ENCODE peak calls at places on chromosomes 3 and 15, in six cellular contexts. G, K, O, I, Y and T are unnamed samples.

GRCh38 chr15:31442203-31443090 is 115.8 kb downstream of the KLF13 start:
- DNase-seq in G (no peak), K (peak; percentile 57), O (peak; percentile 81), I (no peak), Y (peak; percentile 93), T (peak; percentile 94)

GRCh38 chr3:98333989-98334606 is 19.6 kb upstream of the OR5K4 start:
- DNase-seq in G (no peak), K (no peak), O (no peak), I (no peak), Y (no peak), T (peak; percentile 65)

GRCh38 chr15:27725733-27726132 is 373.4 kb downstream of the OCA2 start:
- DNase-seq in G (no peak), K (no peak), O (no peak), I (no peak), Y (no peak), T (no peak)

GRCh38 chr3:132464066-132464465 is 46.8 kb downstream of the DNAJC13 start:
- DNase-seq in G (no peak), K (no peak), O (peak; percentile 48), I (no peak), Y (peak; percentile 43), T (no peak)

GRCh38 chr3:195906865-195907729 is 1.3 kb downstream of the TNK2 start:
- DNase-seq in G (peak; percentile 57), K (no peak), O (no peak), I (peak; percentile 50), Y (no peak), T (peak; percentile 81)

GRCh38 chr3:178802259-178802658 is 266.0 kb downstream of the KCNMB2 start:
- DNase-seq in G (no peak), K (no peak), O (no peak), I (no peak), Y (no peak), T (no peak)

GRCh38 chr3:39096775-39097174 is 10.7 kb downstream of the GORASP1 start:
- DNase-seq in G (peak; percentile 27), K (no peak), O (no peak), I (no peak), Y (peak; percentile 58), T (no peak)

GRCh38 chr15:35293353-35294130 is 208.4 kb upstream of the NANOGP8 start:
- DNase-seq in G (no peak), K (no peak), O (peak; percentile 57), I (no peak), Y (peak; percentile 82), T (peak; percentile 47)